ENCODE peak calls at places on chromosome 4, in five cellular contexts. L is transverse colon, S is GM12891, G is IMR-90, E is A549. C is an unnamed sample.

GRCh38 chr4:129532573-129532972 is 436.6 kb downstream of the C4orf33 start:
- DNase-seq in E (no peak), G (no peak), S (no peak), L (no peak), C (no peak)

GRCh38 chr4:70367813-70368212 is 7.3 kb downstream of the SMR3A start:
- DNase-seq in L (no peak), E (no peak), G (no peak), S (no peak), C (no peak)

GRCh38 chr4:162274354-162274753 is 110.6 kb upstream of the FSTL5 start:
- DNase-seq in G (no peak), L (peak), E (no peak), S (no peak), C (peak)

GRCh38 chr4:122480023-122480422 is 23.5 kb upstream of the IL2 start:
- DNase-seq in E (no peak), L (no peak), G (peak), S (no peak), C (no peak)

GRCh38 chr4:168515222-168516011 is 18.6 kb downstream of the PALLD start:
- DNase-seq in L (no peak), G (no peak), E (no peak), S (no peak), C (peak)

GRCh38 chr4:174122705-174123104 is 160.8 kb downstream of the FBXO8 start:
- DNase-seq in E (no peak), G (no peak), L (no peak), S (no peak), C (no peak)

GRCh38 chr4:168574581-168575295 is 77.9 kb downstream of the PALLD start:
- DNase-seq in S (no peak), L (no peak), G (peak), E (no peak), C (no peak)

GRCh38 chr4:11904117-11904535 is 475.4 kb upstream of the HS3ST1 start:
- DNase-seq in E (peak), L (peak), G (no peak), S (no peak), C (no peak)

GRCh38 chr4:161197912-161198311 is 965.9 kb downstream of the FSTL5 start:
- DNase-seq in L (no peak), E (no peak), G (no peak), S (no peak), C (no peak)

GRCh38 chr4:165651901-165652300 is 221.1 kb upstream of the TLL1 start:
- DNase-seq in L (no peak), S (no peak), G (no peak), E (no peak), C (no peak)

GRCh38 chr4:185580699-185581098 is 45.4 kb upstream of the PDLIM3 start:
- DNase-seq in S (no peak), L (no peak), G (peak), E (no peak), C (no peak)

GRCh38 chr4:23660865-23661264 is 229.0 kb downstream of the PPARGC1A start:
- DNase-seq in L (no peak), E (no peak), S (no peak), G (no peak), C (no peak)

GRCh38 chr4:16667464-16667863 is 231.0 kb downstream of the LDB2 start:
- DNase-seq in S (no peak), E (no peak), G (peak), L (no peak), C (no peak)

GRCh38 chr4:93243262-93243661 is 585.3 kb upstream of the ATOH1 start:
- DNase-seq in G (no peak), L (no peak), S (no peak), E (no peak), C (no peak)

GRCh38 chr4:176193126-176193525 is 2.3 kb downstream of the SPATA4 start:
- DNase-seq in L (no peak), S (no peak), G (peak), E (no peak), C (no peak)

GRCh38 chr4:27931584-27931983 is 1070.9 kb downstream of the STIM2 start:
- DNase-seq in E (no peak), L (no peak), G (no peak), S (no peak), C (no peak)

GRCh38 chr4:98586634-98587354 is 71.6 kb downstream of the TSPAN5 start:
- DNase-seq in E (no peak), S (no peak), L (no peak), G (no peak), C (no peak)

GRCh38 chr4:101718810-101719209 is 71.7 kb upstream of the BANK1 start:
- DNase-seq in G (no peak), E (no peak), S (no peak), L (no peak), C (no peak)

GRCh38 chr4:169063441-169063840 is 53.4 kb upstream of the CBR4 start:
- DNase-seq in E (no peak), G (no peak), L (no peak), S (no peak), C (no peak)

GRCh38 chr4:2375427-2375826 is 43.0 kb downstream of the ZFYVE28 start:
- DNase-seq in S (no peak), E (no peak), G (no peak), L (no peak), C (no peak)

GRCh38 chr4:183241771-183242170 is 78.3 kb downstream of the CLDN22 start:
- DNase-seq in S (no peak), E (no peak), L (no peak), G (no peak), C (no peak)

GRCh38 chr4:180840142-180840541 is 1403.1 kb upstream of the TENM3 start:
- DNase-seq in S (no peak), L (no peak), E (no peak), G (no peak), C (no peak)

GRCh38 chr4:178612725-178613124 is 1170.5 kb upstream of the AGA start:
- DNase-seq in G (no peak), S (no peak), L (no peak), E (no peak), C (no peak)

GRCh38 chr4:168648929-168649328 is 152.1 kb downstream of the PALLD start:
- DNase-seq in L (no peak), G (peak), E (peak), S (no peak), C (no peak)

GRCh38 chr4:47639531-47639930 is 154.5 kb downstream of the ATP10D start:
- DNase-seq in S (no peak), L (no peak), E (no peak), G (peak), C (no peak)

GRCh38 chr4:73315091-73315490 is 56.5 kb upstream of the ANKRD17 start:
- DNase-seq in G (peak), E (no peak), L (no peak), S (no peak), C (no peak)

GRCh38 chr4:2261110-2261852 is 628 bp downstream of the MXD4 start:
- DNase-seq in E (peak), G (peak), L (peak), S (peak), C (peak)

GRCh38 chr4:151045907-151046306 is 30.8 kb upstream of the LRBA start:
- DNase-seq in L (no peak), E (no peak), G (no peak), S (no peak), C (no peak)

GRCh38 chr4:93825551-93826216 is 2.9 kb upstream of the ATOH1 start:
- DNase-seq in E (no peak), G (no peak), L (no peak), S (no peak), C (no peak)

GRCh38 chr4:98446499-98447375 is 185.6 kb downstream of the RAP1GDS1 start:
- DNase-seq in L (peak), S (no peak), G (peak), E (no peak), C (no peak)

GRCh38 chr4:15945516-15945915 is 7.0 kb upstream of the FGFBP1 start:
- DNase-seq in S (no peak), L (no peak), E (no peak), G (no peak), C (no peak)

GRCh38 chr4:169626328-169627282 is 6.2 kb downstream of the CLCN3 start:
- DNase-seq in L (no peak), E (no peak), G (no peak), S (no peak), C (no peak)

GRCh38 chr4:1290165-1290977 is 680 bp downstream of the MAEA start:
- DNase-seq in L (peak), S (no peak), G (peak), E (peak), C (no peak)

GRCh38 chr4:129344058-129344457 is 248.1 kb downstream of the C4orf33 start:
- DNase-seq in S (peak), E (peak), L (peak), G (peak), C (no peak)

GRCh38 chr4:42348247-42348646 is 49.0 kb upstream of the SHISA3 start:
- DNase-seq in G (no peak), L (no peak), S (no peak), E (no peak), C (no peak)

GRCh38 chr4:169108303-169108702 is 98.2 kb upstream of the CBR4 start:
- DNase-seq in G (no peak), S (no peak), E (no peak), L (no peak), C (no peak)

GRCh38 chr4:6235012-6235411 is 34.6 kb upstream of the WFS1 start:
- DNase-seq in E (no peak), G (no peak), S (no peak), L (no peak), C (peak)

GRCh38 chr4:168501407-168501806 is 4.6 kb downstream of the PALLD start:
- DNase-seq in L (no peak), E (peak), S (no peak), G (no peak), C (no peak)

DNA sequence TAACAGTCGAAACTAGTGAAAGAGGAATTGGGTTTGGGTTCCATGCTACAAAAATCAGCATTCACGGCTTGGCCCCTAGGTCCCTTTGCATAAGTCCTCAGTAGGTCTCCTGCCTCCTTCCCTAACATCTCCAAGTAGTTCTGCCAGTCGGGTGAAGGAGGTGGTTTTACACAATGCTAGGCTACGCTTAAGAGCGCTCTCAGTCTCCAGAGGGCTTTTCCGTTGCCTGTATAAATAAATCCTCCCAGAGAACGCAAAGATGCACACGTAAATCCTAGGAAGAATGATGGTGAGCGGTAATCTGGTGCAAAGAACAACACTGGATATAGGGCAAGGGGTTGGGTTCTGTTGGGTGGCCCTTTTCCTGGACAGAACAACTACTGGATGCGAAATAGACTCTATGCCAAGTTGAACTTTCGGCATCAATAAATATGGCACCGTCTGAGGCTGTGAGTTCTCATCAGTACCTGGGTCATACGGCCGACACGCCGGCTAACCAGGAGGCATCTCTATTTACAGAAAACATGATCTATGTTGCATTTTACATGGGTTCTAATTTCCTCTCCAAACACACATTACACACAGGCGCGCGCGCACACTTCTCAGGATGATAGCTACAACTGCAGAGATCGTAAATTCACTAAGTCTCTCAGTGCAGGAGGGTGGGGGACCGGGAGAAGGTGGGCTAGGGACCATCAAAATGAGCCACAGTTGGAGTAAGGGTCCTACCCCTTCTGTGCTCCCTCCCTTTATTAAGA is 1.3 kb downstream of the CAMK2D start:
- DNase-seq in G (peak), L (peak), S (no peak), E (peak), C (peak)
- TF ChIP-seq POLR2A in G (no peak), L (peak), S (no peak), E (no peak), C (no peak)

GRCh38 chr4:87130985-87131753 is 89.2 kb downstream of the KLHL8 start:
- DNase-seq in L (no peak), E (peak), S (no peak), G (no peak), C (no peak)

GRCh38 chr4:87133183-87133582 is 87.2 kb downstream of the KLHL8 start:
- DNase-seq in E (no peak), S (no peak), L (no peak), G (no peak), C (no peak)

GRCh38 chr4:87132035-87132434 is 88.4 kb downstream of the KLHL8 start:
- DNase-seq in E (no peak), L (no peak), G (no peak), S (no peak), C (no peak)

GRCh38 chr4:87130482-87130881 is 89.9 kb downstream of the KLHL8 start:
- DNase-seq in L (no peak), G (no peak), E (no peak), S (no peak), C (no peak)

DNA sequence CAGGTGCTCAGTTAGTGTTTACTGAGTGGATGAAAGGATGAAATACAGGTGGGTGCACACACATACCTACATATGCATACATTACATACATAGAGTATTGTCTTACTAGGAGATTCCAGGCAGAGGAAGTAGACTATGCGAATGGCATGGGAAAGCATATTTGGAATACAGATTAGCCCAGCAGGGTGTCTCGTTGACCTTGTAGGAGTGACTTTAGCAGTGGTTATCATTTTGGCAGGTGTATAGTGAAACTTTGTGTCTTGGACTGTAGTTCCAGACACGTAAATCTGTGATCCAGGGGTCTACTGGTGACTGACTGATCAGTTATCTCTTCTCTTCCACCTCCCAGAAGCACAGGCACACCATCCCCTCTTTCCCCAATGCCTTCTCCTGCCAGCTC is 86.3 kb downstream of the KLHL8 start:
- DNase-seq in G (no peak), E (no peak), S (no peak), L (no peak), C (no peak)
- TF ChIP-seq POLR2A in G (no peak), E (no peak), S (no peak), L (no peak), C (no peak)

GRCh38 chr4:81625422-81626417 is 154.0 kb upstream of the RASGEF1B start:
- DNase-seq in E (peak), L (no peak), S (no peak), G (no peak), C (no peak)

GRCh38 chr4:81623434-81623833 is 151.7 kb upstream of the RASGEF1B start:
- DNase-seq in S (no peak), L (no peak), G (no peak), E (no peak), C (no peak)

GRCh38 chr4:81628489-81628888 is 156.8 kb upstream of the RASGEF1B start:
- DNase-seq in G (no peak), E (no peak), S (no peak), L (no peak), C (no peak)

GRCh38 chr4:81626851-81627250 is 155.1 kb upstream of the RASGEF1B start:
- DNase-seq in S (no peak), E (no peak), G (no peak), L (no peak), C (no peak)

DNA sequence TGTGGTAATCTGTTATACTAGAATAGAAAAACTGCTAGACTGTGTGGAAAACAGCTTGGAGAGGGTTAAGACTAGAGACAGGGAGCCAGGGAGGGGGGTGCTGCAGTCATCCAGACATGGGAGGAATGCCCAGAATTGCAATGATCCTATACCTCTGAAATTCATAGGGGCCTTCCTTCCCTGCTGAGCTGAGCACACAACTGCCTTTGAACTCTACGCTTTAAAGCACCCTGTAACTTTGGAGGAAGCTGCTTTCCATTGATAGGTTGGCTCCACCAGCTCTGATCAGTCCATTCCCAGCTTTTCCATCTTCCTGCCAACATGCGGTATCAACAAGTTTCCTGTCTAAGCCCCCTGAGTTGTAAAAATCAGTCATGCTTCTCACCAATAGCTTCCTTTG is 155.9 kb upstream of the RASGEF1B start:
- DNase-seq in E (no peak), G (no peak), S (no peak), L (no peak), C (no peak)
- TF ChIP-seq POLR2A in E (no peak), G (no peak), S (no peak), L (no peak), C (no peak)

GRCh38 chr4:7646384-7647061 is 211.8 kb upstream of the PSAPL1 start:
- DNase-seq in L (no peak), S (no peak), E (no peak), G (peak), C (no peak)
- TF ChIP-seq POLR2A in L (no peak), S (no peak), E (no peak), G (no peak), C (no peak)

GRCh38 chr4:40221744-40222143 is 24.9 kb downstream of the RHOH start:
- DNase-seq in E (no peak), G (no peak), S (no peak), L (no peak), C (no peak)

GRCh38 chr4:40212674-40213504 is 16.1 kb downstream of the RHOH start:
- DNase-seq in S (no peak), L (no peak), G (peak), E (no peak), C (no peak)

GRCh38 chr4:40214038-40214437 is 17.2 kb downstream of the RHOH start:
- DNase-seq in G (no peak), E (no peak), L (no peak), S (no peak), C (no peak)

GRCh38 chr4:40214661-40215418 is 18.0 kb downstream of the RHOH start:
- DNase-seq in G (no peak), S (no peak), E (no peak), L (no peak), C (no peak)

DNA sequence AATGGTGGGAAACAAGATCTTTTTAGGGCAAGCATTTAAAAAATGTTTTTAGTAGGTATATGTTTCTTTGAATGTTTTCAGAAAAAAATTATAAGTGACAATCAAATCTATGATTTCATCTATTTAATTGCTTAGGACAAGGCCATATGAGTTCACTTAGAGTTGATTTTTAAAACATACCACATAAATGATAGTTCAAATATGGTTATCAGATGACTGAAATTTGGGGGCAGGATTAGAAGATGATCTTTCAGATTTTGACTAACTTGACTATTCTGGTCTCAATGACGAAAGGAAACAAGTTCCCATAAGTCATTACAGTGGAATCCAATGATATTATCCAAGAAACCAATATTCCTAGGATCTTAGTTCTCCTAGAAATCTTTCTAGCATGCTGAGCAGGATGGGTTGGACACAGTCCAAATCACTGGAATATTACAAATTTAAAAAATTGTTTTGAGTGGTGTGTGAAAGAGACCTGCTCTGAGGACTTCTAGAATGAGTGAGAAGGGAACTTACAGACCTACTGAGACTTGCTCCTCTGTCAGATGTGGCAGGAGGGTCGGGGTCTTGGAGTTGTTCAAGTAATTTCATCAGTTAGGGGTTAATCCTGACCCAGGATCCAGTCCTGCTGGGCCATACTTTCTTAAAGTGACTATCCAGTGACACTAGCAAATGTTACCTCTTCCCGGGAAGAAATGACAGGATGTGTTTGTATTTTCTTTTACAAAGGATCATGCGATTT is 20.0 kb downstream of the RHOH start:
- DNase-seq in G (no peak), S (no peak), L (no peak), E (no peak), C (no peak)
- TF ChIP-seq POLR2A in G (no peak), S (no peak), L (no peak), E (no peak), C (no peak)

GRCh38 chr4:109378511-109378910 is 55.1 kb upstream of the SEC24B start:
- DNase-seq in E (no peak), L (no peak), G (no peak), S (no peak), C (no peak)

GRCh38 chr4:109378076-109378475 is 55.5 kb upstream of the SEC24B start:
- DNase-seq in E (no peak), L (no peak), G (no peak), S (no peak), C (no peak)

GRCh38 chr4:109385260-109385659 is 48.4 kb upstream of the SEC24B start:
- DNase-seq in L (no peak), S (no peak), E (no peak), G (no peak), C (no peak)

GRCh38 chr4:109389367-109390118 is 44.1 kb upstream of the SEC24B start:
- DNase-seq in G (no peak), S (no peak), E (no peak), L (no peak), C (no peak)

GRCh38 chr4:109383823-109384222 is 49.8 kb upstream of the SEC24B start:
- DNase-seq in E (no peak), L (no peak), S (no peak), G (no peak), C (no peak)
- TF ChIP-seq POLR2A in E (no peak), L (no peak), S (no peak), G (no peak), C (no peak)

C was measured in sigmoid colon.